ENCODE peak calls at places on chromosomes 5 and 9, in four cellular contexts. K, T, Q and D are unnamed samples.

GRCh38 chr5:125175348-125176004 is 429.0 kb upstream of the ZNF608 start:
- DNase-seq in K (no peak), T (no peak), Q (no peak), D (no peak)

GRCh38 chr5:132070460-132071337 is 2.9 kb upstream of the CSF2 start:
- DNase-seq in Q (no peak), K (no peak), T (no peak), D (no peak)

GRCh38 chr5:161399996-161400562 is 146.4 kb downstream of the GABRB2 start:
- DNase-seq in Q (peak; percentile 35), T (no peak), K (no peak), D (no peak)

GRCh38 chr5:169433221-169433651 is 132.3 kb upstream of the SLIT3 start:
- DNase-seq in T (no peak), K (no peak), Q (no peak), D (no peak)

GRCh38 chr5:136048966-136049365 is 20.2 kb downstream of the TGFBI start:
- DNase-seq in Q (no peak), T (no peak), K (no peak), D (no peak)

GRCh38 chr9:31394040-31394473 is 990.4 kb upstream of the ACO1 start:
- DNase-seq in K (no peak), Q (no peak), T (no peak), D (peak; percentile 78)

GRCh38 chr9:121120386-121120785 is 45.6 kb downstream of the CNTRL start:
- DNase-seq in K (no peak), T (no peak), Q (no peak), D (no peak)

GRCh38 chr9:36793277-36793676 is 220.6 kb downstream of the MELK start:
- DNase-seq in T (no peak), K (no peak), Q (no peak), D (no peak)

GRCh38 chr5:74630387-74631087 is 10.0 kb downstream of the ENC1 start:
- DNase-seq in T (peak; percentile 57), K (no peak), Q (peak; percentile 24), D (peak; percentile 81)

GRCh38 chr5:52922384-52922783 is 66.8 kb upstream of the ITGA2 start:
- DNase-seq in K (no peak), Q (no peak), T (peak; percentile 45), D (peak; percentile 95)

GRCh38 chr5:147093138-147093537 is 141.7 kb upstream of the STK32A start:
- DNase-seq in Q (no peak), K (no peak), T (no peak), D (peak; percentile 50)

GRCh38 chr9:98929096-98929495 is 14.6 kb upstream of the COL15A1 start:
- DNase-seq in K (no peak), Q (no peak), T (no peak), D (no peak)

GRCh38 chr5:141494761-141495455 is 6.0 kb downstream of the PCDHGC5 start:
- DNase-seq in T (no peak), K (no peak), Q (no peak), D (no peak)

GRCh38 chr5:142683885-142684505 is 1.9 kb downstream of the FGF1 start:
- DNase-seq in Q (no peak), T (no peak), K (no peak), D (no peak)

GRCh38 chr5:142686210-142686734 is 382 bp upstream of the FGF1 start:
- DNase-seq in T (no peak), Q (peak; percentile 35), K (no peak), D (no peak)

GRCh38 chr5:142684508-142685031 is 1.3 kb downstream of the FGF1 start:
- DNase-seq in K (no peak), Q (peak; percentile 53), T (no peak), D (no peak)

GRCh38 chr5:142686968-142687367 is 1.1 kb upstream of the FGF1 start:
- DNase-seq in Q (no peak), T (no peak), K (no peak), D (no peak)

GRCh38 chr5:142685418-142686209 is at the start of gene FGF1:
- DNase-seq in K (no peak), Q (peak; percentile 67), T (no peak), D (no peak)
- H3K4me3 ChIP-seq in K (no peak within 1 kb of the TSS), Q (no peak within 1 kb of the TSS), T (no peak within 1 kb of the TSS), D (no peak within 1 kb of the TSS)

GRCh38 chr5:156273325-156273724 is 53.6 kb upstream of the SGCD start:
- DNase-seq in Q (no peak), K (no peak), T (no peak), D (no peak)

GRCh38 chr5:156272139-156272538 is 54.8 kb upstream of the SGCD start:
- DNase-seq in Q (no peak), T (no peak), K (no peak), D (no peak)

GRCh38 chr5:156271569-156271968 is 55.4 kb upstream of the SGCD start:
- DNase-seq in Q (no peak), T (no peak), K (no peak), D (no peak)

DNA sequence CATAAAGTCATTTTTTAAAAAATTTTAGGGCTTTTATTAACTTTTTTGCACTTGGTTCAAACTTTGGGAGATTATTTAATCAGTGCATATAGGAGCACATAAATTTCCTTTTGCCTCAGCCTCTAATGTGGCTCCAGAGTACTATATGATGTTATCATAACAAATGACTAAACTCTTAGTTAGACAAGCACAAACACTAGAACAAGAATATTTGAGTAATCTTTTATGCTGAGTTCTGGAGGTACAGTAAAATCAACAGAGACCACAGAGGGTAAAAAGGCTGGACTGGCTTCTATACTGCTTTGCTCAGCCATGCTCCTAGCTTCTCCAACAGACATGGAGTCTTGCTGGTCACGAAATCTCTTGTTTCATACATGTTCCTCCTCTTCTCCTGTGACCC is 52.5 kb upstream of the SGCD start:
- DNase-seq in K (no peak), Q (no peak), T (no peak), D (no peak)
- H3K4me3 ChIP-seq in K (no peak overlapping the region), Q (no peak overlapping the region), T (no peak overlapping the region), D (no peak overlapping the region)

DNA sequence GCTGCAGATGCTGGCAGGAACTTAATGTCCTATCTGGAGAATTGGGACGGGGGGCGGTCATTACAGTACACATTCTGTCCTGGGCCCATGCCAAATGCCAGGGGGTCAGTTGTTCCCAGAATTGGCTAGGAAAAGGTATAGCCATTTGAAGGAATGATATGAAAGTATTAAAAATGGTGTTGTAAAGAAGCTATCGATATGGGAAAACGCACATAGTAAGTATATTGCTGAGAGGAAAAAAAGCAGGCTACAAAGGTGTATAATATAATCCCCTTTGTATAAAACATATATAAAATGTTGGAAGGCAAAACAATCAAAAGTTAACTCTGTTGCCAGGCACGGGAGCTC is 450 bp upstream of the ARHGEF39 start:
- DNase-seq in T (no peak), K (no peak), Q (no peak), D (no peak)
- H3K4me3 ChIP-seq in T (peak overlapping the region; percentile 69), K (peak overlapping the region; percentile 59), Q (no peak overlapping the region), D (peak overlapping the region; percentile 51)

DNA sequence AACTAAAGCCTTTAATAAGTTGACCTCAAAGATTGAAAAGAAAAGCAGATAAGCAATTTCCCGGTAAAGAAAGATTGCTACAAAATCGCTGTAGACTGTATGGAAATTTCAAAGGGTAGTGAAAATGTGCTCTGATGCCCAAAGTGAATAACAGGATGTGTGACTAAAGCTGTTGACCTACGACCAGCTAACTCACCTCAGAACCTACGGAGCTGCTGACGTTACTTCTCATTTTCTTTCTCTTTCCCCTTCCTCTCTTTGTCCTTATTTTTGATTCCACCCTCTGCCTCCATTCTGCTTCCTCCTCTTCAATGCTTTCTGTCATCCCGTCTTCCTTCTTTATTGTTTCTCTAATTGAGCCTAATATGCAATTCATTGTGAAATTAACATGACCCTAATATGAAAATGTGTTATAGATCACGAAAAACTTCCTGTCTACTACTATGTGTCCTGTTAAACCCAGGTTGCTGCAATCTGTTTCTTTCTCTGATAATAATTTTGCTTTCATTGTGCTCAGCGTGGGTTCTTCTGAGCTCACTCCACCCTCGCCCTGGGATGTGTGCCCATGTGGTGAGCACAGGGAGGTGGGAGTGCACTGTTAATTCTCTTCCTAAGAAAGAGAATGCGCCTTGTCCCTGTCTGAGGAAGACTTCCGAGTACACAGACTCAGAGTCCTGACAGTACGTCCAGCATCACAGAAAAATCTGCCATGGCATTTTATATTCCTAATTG is 103.0 kb downstream of the PDE4D start:
- DNase-seq in Q (no peak), K (no peak), T (no peak), D (no peak)
- H3K4me3 ChIP-seq in Q (no peak overlapping the region), K (no peak overlapping the region), T (no peak overlapping the region), D (no peak overlapping the region)